ENCODE peak calls at places on chromosomes 13 and 19, in five cellular contexts. V is GM12892, O is posterior cingulate gyrus, C is T-cell, P is nucleus accumbens. M is an unnamed sample.

GRCh38 chr13:19845758-19846157 is 17.7 kb downstream of the ZMYM5 start:
- DNase-seq in V (no peak), O (no peak), P (no peak), C (no peak), M (no peak)

GRCh38 chr19:41746593-41747227 is 8.6 kb upstream of the CEACAM6 start:
- DNase-seq in O (no peak), V (no peak), C (peak; percentile 28), P (no peak), M (peak; percentile 31)

GRCh38 chr19:8196271-8196908 is 12.8 kb upstream of the CERS4 start:
- DNase-seq in O (no peak), C (no peak), V (no peak), P (no peak), M (peak; percentile 28)

GRCh38 chr13:26307701-26308100 is 53.8 kb downstream of the CDK8 start:
- DNase-seq in V (no peak), P (no peak), C (no peak), O (no peak), M (no peak)

GRCh38 chr13:70964124-70964523 is 855.9 kb upstream of the KLHL1 start:
- DNase-seq in P (no peak), V (no peak), C (no peak), O (no peak), M (peak; percentile 33)

GRCh38 chr19:14580623-14581237 is 2.2 kb upstream of the CLEC17A start:
- DNase-seq in V (no peak), O (no peak), P (no peak), C (no peak), M (no peak)

GRCh38 chr13:111115841-111116500 is 861 bp downstream of the ARHGEF7 start:
- DNase-seq in C (no peak), O (no peak), V (no peak), P (no peak), M (peak; percentile 75)

GRCh38 chr19:17658666-17659065 is 29.5 kb downstream of the UNC13A start:
- DNase-seq in C (no peak), O (no peak), V (no peak), P (no peak), M (no peak)

GRCh38 chr13:92573467-92574057 is 653.0 kb upstream of the GPC6 start:
- DNase-seq in V (no peak), O (no peak), P (no peak), C (no peak), M (peak; percentile 76)

GRCh38 chr19:15633122-15633521 is 7.6 kb upstream of the CYP4F3 start:
- DNase-seq in P (no peak), V (no peak), O (no peak), C (no peak), M (no peak)

GRCh38 chr13:114109646-114110045 is 22.8 kb downstream of the RASA3 start:
- DNase-seq in V (no peak), C (no peak), P (peak; percentile 44), O (peak; percentile 69), M (peak; percentile 39)

GRCh38 chr13:41812851-41813250 is 148.1 kb downstream of the VWA8 start:
- DNase-seq in V (no peak), O (no peak), P (no peak), C (no peak), M (no peak)